ENCODE peak calls at places on chromosomes 4 and X, in nine cellular contexts. M is fibroblast of mammary gland, D is epithelial cell of esophagus, T is AG10803, G is GM06990, V is MM.1S, P is colonic mucosa, Q is astrocyte of the spinal cord, C is sigmoid colon. H is an unnamed sample.

GRCh38 chrX:68146054-68146453 is 287.2 kb downstream of the OPHN1 start:
- DNase-seq in Q (peak), M (peak), G (no peak), P (no peak), V (peak), D (peak), C (no peak), T (peak), H (peak)

GRCh38 chr4:2930135-2930805 is 32.9 kb downstream of the NOP14 start:
- DNase-seq in M (no peak), V (no peak), C (no peak), Q (no peak), G (no peak), D (no peak), P (no peak), T (no peak), H (no peak)

GRCh38 chr4:1656132-1656531 is 28.0 kb downstream of the FAM53A start:
- DNase-seq in D (no peak), M (no peak), V (no peak), P (no peak), C (no peak), T (no peak), Q (no peak), G (no peak), H (no peak)

GRCh38 chr4:6216588-6216987 is 16.2 kb upstream of the JAKMIP1 start:
- DNase-seq in T (no peak), P (no peak), V (no peak), M (no peak), Q (no peak), C (peak), D (no peak), G (no peak), H (no peak)

GRCh38 chr4:140849526-140849925 is 93.3 kb upstream of the TBC1D9 start:
- DNase-seq in M (no peak), C (no peak), G (no peak), V (no peak), P (no peak), Q (no peak), T (no peak), D (no peak), H (no peak)

GRCh38 chrX:5080812-5081211 is 1147.9 kb downstream of the NLGN4X start:
- DNase-seq in M (no peak), D (no peak), C (no peak), Q (no peak), P (no peak), G (no peak), T (no peak), V (no peak), H (no peak)

GRCh38 chr4:25299476-25300203 is 12.9 kb upstream of the ZCCHC4 start:
- DNase-seq in P (peak), V (no peak), M (no peak), T (no peak), Q (no peak), D (peak), C (no peak), G (no peak), H (no peak)

GRCh38 chrX:123881330-123881729 is 21.5 kb downstream of the XIAP start:
- DNase-seq in Q (no peak), C (no peak), M (no peak), G (no peak), V (no peak), D (no peak), P (no peak), T (no peak), H (no peak)

GRCh38 chrX:31921236-31921635 is 849.4 kb upstream of the FTHL17 start:
- DNase-seq in T (no peak), Q (no peak), C (no peak), G (no peak), P (no peak), M (no peak), V (no peak), D (no peak), H (no peak)

GRCh38 chr4:21992330-21992729 is 43.8 kb upstream of the KCNIP4 start:
- DNase-seq in P (no peak), M (peak), Q (peak), D (no peak), V (no peak), C (no peak), T (peak), G (no peak), H (no peak)

GRCh38 chr4:153349206-153349805 is 4.8 kb downstream of the MND1 start:
- DNase-seq in D (no peak), G (no peak), P (no peak), C (no peak), Q (no peak), M (no peak), T (no peak), V (no peak), H (no peak)

GRCh38 chrX:102154900-102155805 is 624 bp downstream of the BEX5 start:
- DNase-seq in V (peak), D (no peak), T (no peak), C (no peak), Q (no peak), P (peak), G (no peak), M (no peak), H (no peak)

GRCh38 chr4:163108614-163109013 is 58.1 kb downstream of the NAF1 start:
- DNase-seq in Q (no peak), P (no peak), T (no peak), D (no peak), V (no peak), G (no peak), M (no peak), C (no peak), H (no peak)

GRCh38 chr4:154711522-154711921 is 32.3 kb upstream of the LRAT start:
- DNase-seq in Q (no peak), M (no peak), G (no peak), V (no peak), C (no peak), T (no peak), D (no peak), P (no peak), H (no peak)

GRCh38 chrX:7068939-7069367 is 78.6 kb upstream of the STS start:
- DNase-seq in D (peak), Q (no peak), G (no peak), T (no peak), P (no peak), M (no peak), C (no peak), V (no peak), H (no peak)

GRCh38 chrX:17547658-17548057 is 172.7 kb downstream of the NHS start:
- DNase-seq in P (peak), T (peak), G (peak), V (peak), C (peak), D (peak), Q (peak), M (peak), H (peak)

GRCh38 chr4:83830138-83830537 is 294.2 kb downstream of the GPAT3 start:
- DNase-seq in V (no peak), T (no peak), M (no peak), G (no peak), P (no peak), C (no peak), Q (no peak), D (no peak), H (no peak)

GRCh38 chrX:118373538-118373937 is 27.6 kb downstream of the WDR44 start:
- DNase-seq in Q (no peak), V (no peak), T (no peak), D (no peak), M (no peak), C (no peak), G (no peak), P (no peak), H (no peak)

GRCh38 chrX:57643698-57644097 is 36.4 kb downstream of the NLRP2B start:
- DNase-seq in C (no peak), T (no peak), Q (peak), V (no peak), D (peak), M (no peak), G (no peak), P (no peak), H (no peak)

GRCh38 chr4:80454561-80454960 is 119.0 kb downstream of the CFAP299 start:
- DNase-seq in G (no peak), C (no peak), P (no peak), M (no peak), Q (no peak), V (no peak), D (peak), T (no peak), H (no peak)

GRCh38 chr4:2301806-2302205 is 39.9 kb upstream of the MXD4 start:
- DNase-seq in G (no peak), Q (no peak), V (no peak), D (no peak), T (no peak), M (no peak), P (peak), C (peak), H (no peak)

GRCh38 chrX:129347291-129347690 is 176.0 kb downstream of the SMARCA1 start:
- DNase-seq in V (no peak), D (no peak), G (no peak), Q (no peak), T (no peak), M (no peak), C (no peak), P (no peak), H (no peak)
- TF ChIP-seq CTCF in V (peak), D (no peak), G (peak), Q (peak), T (peak), M (no peak), C (no peak), P (no peak), H (no peak)

GRCh38 chr4:86442881-86443280 is 83.0 kb upstream of the MAPK10 start:
- DNase-seq in D (no peak), C (no peak), T (no peak), G (no peak), M (no peak), P (no peak), V (no peak), Q (no peak), H (no peak)
- H3K4me3 ChIP-seq in D (no peak), C (no peak), T (no peak), G (no peak), M (no peak), P (no peak), V (no peak), Q (no peak), H (no peak)

DNA sequence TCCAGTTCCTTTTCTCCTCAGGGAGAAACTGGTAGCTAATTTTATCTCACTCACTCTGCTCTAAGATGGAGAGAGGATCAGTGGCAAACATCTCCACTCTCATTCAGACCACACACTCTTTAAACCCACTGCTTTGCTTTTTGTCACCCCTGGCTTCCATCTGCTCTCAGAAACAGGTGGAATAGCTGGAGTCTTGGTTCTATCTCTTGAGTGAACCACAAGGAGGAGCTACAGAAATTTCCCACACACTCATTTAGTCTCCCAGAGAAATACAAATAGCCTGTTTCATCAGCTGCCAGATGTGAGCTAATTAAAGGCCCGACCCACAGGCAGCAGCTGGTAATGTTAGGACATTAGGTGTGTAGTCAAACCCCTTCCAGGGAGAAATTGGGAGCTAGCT is 96.6 kb downstream of the STPG2 start:
- DNase-seq in M (no peak), C (no peak), G (no peak), T (no peak), Q (no peak), D (peak), V (no peak), P (no peak), H (no peak)
- TF ChIP-seq CTCF in M (no peak), C (no peak), G (no peak), T (no peak), Q (no peak), D (no peak), V (no peak), P (no peak), H (no peak)

GRCh38 chr4:17895481-17895880 is 84.7 kb downstream of the NCAPG start:
- DNase-seq in G (no peak), V (no peak), P (no peak), C (no peak), D (no peak), Q (no peak), T (no peak), M (no peak), H (no peak)
- H3K4me3 ChIP-seq in G (no peak), V (no peak), P (no peak), C (no peak), D (no peak), Q (no peak), T (no peak), M (no peak), H (no peak)

GRCh38 chr4:173073939-173074500 is 94.6 kb upstream of the GALNT7 start:
- DNase-seq in V (no peak), P (no peak), D (no peak), M (no peak), Q (no peak), G (no peak), T (no peak), C (no peak), H (no peak)
- TF ChIP-seq CTCF in V (no peak), P (no peak), D (no peak), M (no peak), Q (no peak), G (no peak), T (no peak), C (no peak), H (no peak)

GRCh38 chrX:13418126-13419091 is 98.6 kb upstream of the ATXN3L start:
- DNase-seq in T (peak), G (no peak), C (no peak), P (no peak), V (no peak), D (peak), Q (peak), M (peak), H (peak)
- H3K4me3 ChIP-seq in T (no peak), G (no peak), C (no peak), P (no peak), V (no peak), D (no peak), Q (no peak), M (no peak), H (no peak)

DNA sequence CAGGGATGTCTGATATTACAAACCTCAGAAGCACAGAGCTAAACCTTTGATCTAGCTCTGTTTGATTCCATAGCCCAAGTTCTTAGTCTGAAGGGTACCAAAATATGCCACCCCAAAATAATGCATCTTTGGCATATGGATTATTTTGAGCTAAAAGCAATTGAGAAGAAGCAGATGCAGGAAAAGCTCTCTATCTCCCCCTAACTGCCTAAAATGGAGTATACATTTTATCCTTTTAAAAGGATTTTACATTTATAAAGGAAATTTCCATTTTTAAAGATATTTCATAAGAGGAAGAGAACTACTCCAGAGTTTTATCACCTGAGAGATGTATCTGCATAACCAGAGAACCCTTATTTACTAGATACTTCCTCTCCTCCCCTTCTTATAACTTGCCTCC is 158.7 kb downstream of the ZNF674 start:
- DNase-seq in Q (no peak), M (no peak), P (no peak), D (no peak), C (no peak), G (no peak), V (no peak), T (no peak), H (peak)
- TF ChIP-seq CTCF in Q (peak), M (peak), P (no peak), D (no peak), C (no peak), G (peak), V (peak), T (peak), H (peak)

GRCh38 chr4:113293673-113294072 is 244.2 kb downstream of the ANK2 start:
- DNase-seq in V (no peak), T (peak), Q (peak), P (no peak), C (no peak), M (peak), D (no peak), G (no peak), H (peak)
- H3K4me3 ChIP-seq in V (no peak), T (peak), Q (no peak), P (peak), C (no peak), M (no peak), D (no peak), G (no peak), H (peak)

GRCh38 chr4:147770831-147771230 is 38.9 kb downstream of the ARHGAP10 start:
- DNase-seq in Q (no peak), M (no peak), G (no peak), P (no peak), C (no peak), T (no peak), V (no peak), D (no peak), H (no peak)

GRCh38 chr4:147773261-147774184 is 41.6 kb downstream of the ARHGAP10 start:
- DNase-seq in T (peak), G (no peak), Q (peak), P (no peak), V (no peak), C (no peak), M (peak), D (peak), H (peak)

GRCh38 chr4:147772459-147772969 is 40.6 kb downstream of the ARHGAP10 start:
- DNase-seq in V (no peak), G (no peak), T (peak), M (peak), Q (peak), P (no peak), C (no peak), D (peak), H (peak)

GRCh38 chr4:147769386-147769785 is 37.5 kb downstream of the ARHGAP10 start:
- DNase-seq in G (no peak), D (peak), Q (no peak), C (no peak), T (no peak), V (no peak), P (no peak), M (no peak), H (no peak)

GRCh38 chr4:147772056-147772455 is 40.2 kb downstream of the ARHGAP10 start:
- DNase-seq in M (no peak), C (no peak), P (no peak), T (no peak), G (no peak), Q (no peak), D (no peak), V (no peak), H (no peak)
- TF ChIP-seq CTCF in M (no peak), C (no peak), P (no peak), T (no peak), G (no peak), Q (no peak), D (no peak), V (no peak), H (no peak)

DNA sequence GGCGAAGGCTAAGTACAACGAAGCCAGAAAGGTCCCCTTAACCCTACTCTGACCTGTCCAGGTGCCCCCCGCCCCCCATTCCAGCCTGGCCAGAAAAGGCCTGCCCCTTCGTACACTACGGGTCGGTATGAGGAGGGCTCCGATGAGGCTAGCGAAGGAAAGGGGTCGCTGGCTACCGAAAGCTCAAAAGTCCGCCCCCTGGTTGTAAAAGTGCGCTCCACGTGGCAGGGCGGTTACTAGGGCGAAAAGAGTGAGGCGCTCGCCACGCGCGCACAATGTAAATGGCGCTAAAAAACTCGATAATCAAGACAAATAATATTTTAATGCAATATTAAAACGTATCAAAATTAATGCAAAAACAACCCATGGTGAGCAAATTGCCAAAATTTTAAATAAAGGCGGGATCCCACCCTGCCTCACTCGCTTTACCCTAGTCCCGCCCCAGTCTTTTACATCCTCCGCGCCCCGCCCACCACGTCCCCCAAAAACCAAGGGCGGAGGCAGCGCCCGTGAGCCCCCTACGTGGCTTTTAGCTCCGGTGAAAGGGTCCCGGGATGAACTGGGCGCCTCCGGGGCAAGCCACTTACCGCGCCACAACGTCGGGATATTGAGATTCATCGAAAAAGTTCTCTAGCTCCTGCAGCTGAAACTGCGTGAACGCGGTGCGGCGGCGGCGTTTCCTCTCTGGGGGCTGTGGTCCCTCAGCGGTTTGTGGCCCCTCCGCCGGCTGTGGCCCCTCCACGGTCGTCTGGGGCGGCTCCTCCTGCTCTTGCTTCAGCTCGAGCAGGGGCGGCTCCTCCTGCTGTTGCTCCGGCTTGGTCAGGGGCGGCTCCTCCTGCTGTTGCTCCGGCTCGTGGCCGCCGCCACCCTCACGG is 929 bp downstream of the ESX1 start:
- DNase-seq in P (no peak), G (no peak), T (no peak), M (no peak), D (no peak), V (no peak), Q (no peak), C (no peak), H (no peak)
- H3K4me3 ChIP-seq in P (no peak), G (no peak), T (no peak), M (no peak), D (no peak), V (peak), Q (peak), C (no peak), H (no peak)